ENCODE peak calls at places on chromosomes 4 and X, in four cellular contexts. P is SK-N-SH, A is psoas muscle, W is MM.1S. N is an unnamed sample.

GRCh38 chrX:70664726-70665125 is 220.1 kb downstream of the DLG3 start:
- DNase-seq in P (peak; percentile 13), A (no peak), W (peak; percentile 48), N (no peak)

GRCh38 chr4:71545168-71545567 is 206.3 kb downstream of the SLC4A4 start:
- DNase-seq in P (no peak), A (no peak), W (no peak), N (no peak)

GRCh38 chr4:166896254-166896653 is 338.0 kb downstream of the SPOCK3 start:
- DNase-seq in P (no peak), A (no peak), W (no peak), N (no peak)

GRCh38 chrX:155246748-155247147 is 17.5 kb downstream of the RAB39B start:
- DNase-seq in P (no peak), A (no peak), W (no peak), N (no peak)

GRCh38 chrX:17689971-17690409 is 47.3 kb upstream of the SCML1 start:
- DNase-seq in P (peak; percentile 61), A (no peak), W (peak; percentile 40), N (peak; percentile 80)

GRCh38 chrX:139058831-139059495 is 347.4 kb upstream of the FGF13 start:
- DNase-seq in P (no peak), A (no peak), W (no peak), N (no peak)

GRCh38 chr4:83358410-83358809 is 23.8 kb upstream of the HPSE start:
- DNase-seq in P (no peak), A (no peak), W (no peak), N (no peak)

GRCh38 chr4:124018383-124019317 is 622.1 kb downstream of the SPRY1 start:
- DNase-seq in P (peak; percentile 61), A (peak; percentile 39), W (peak; percentile 84), N (peak; percentile 10)

GRCh38 chr4:148795156-148795864 is 353.1 kb upstream of the NR3C2 start:
- DNase-seq in P (no peak), A (no peak), W (no peak), N (no peak)

GRCh38 chrX:12896935-12897334 is 9.5 kb upstream of the TLR8 start:
- DNase-seq in P (no peak), A (no peak), W (no peak), N (no peak)

GRCh38 chrX:12891167-12891566 is 15.3 kb upstream of the TLR8 start:
- DNase-seq in P (no peak), A (no peak), W (no peak), N (no peak)

GRCh38 chrX:12891915-12892506 is 14.4 kb upstream of the TLR8 start:
- DNase-seq in P (no peak), A (no peak), W (peak; percentile 75), N (no peak)

GRCh38 chrX:12895856-12896255 is 10.6 kb upstream of the TLR8 start:
- DNase-seq in P (no peak), A (no peak), W (no peak), N (no peak)

DNA sequence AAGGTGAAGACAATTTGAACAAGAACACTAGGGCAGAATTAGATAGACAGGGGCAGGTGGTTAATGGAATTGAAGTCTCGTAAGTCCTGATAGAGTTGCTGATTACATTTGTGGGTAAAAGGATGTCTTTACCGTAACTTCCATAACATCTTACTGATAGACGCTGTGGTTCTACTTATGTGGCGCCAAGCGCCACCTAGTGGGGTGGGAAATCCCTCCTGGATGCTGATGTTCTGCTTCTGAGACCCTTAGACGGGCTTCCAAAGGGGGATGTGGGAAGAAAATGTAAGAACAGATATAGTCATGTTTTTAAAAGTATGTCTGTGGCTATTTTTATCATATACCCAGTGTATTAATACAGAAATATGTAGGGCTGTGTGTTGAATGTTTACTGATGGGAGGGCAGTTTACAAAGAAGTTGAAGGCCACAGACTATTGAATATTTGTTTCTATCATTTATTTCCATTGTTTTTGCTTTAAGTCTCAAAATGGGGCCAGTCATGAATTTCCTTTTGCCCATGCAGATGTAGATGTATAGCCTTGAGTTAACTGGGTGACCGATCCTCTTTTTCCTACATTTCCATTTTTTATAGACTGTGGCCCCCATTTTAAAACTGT is 12.2 kb upstream of the TLR8 start:
- DNase-seq in P (peak; percentile 50), A (peak; percentile 16), W (peak; percentile 44), N (peak; percentile 53)
- H3K4me1 ChIP-seq in P (no peaks in the 10 kb centered on the region), A (no peaks in the 10 kb centered on the region), W (peaks cover 42% of the 10 kb centered on the region), N (no peaks in the 10 kb centered on the region)

GRCh38 chr4:20251061-20251795 is 477 bp upstream of the SLIT2 start:
- DNase-seq in P (no peak), A (no peak), W (no peak), N (no peak)

GRCh38 chr4:20251796-20252655 is at the start of gene SLIT2:
- DNase-seq in P (peak; percentile 96), A (peak; percentile 83), W (peak; percentile 87), N (peak; percentile 77)

GRCh38 chr4:20253799-20254409 is 2.2 kb downstream of the SLIT2 start:
- DNase-seq in P (peak; percentile 67), A (peak; percentile 49), W (no peak), N (no peak)

GRCh38 chr4:20253272-20253798 is 1.6 kb downstream of the SLIT2 start:
- DNase-seq in P (no peak), A (peak; percentile 10), W (no peak), N (peak; percentile 28)

DNA sequence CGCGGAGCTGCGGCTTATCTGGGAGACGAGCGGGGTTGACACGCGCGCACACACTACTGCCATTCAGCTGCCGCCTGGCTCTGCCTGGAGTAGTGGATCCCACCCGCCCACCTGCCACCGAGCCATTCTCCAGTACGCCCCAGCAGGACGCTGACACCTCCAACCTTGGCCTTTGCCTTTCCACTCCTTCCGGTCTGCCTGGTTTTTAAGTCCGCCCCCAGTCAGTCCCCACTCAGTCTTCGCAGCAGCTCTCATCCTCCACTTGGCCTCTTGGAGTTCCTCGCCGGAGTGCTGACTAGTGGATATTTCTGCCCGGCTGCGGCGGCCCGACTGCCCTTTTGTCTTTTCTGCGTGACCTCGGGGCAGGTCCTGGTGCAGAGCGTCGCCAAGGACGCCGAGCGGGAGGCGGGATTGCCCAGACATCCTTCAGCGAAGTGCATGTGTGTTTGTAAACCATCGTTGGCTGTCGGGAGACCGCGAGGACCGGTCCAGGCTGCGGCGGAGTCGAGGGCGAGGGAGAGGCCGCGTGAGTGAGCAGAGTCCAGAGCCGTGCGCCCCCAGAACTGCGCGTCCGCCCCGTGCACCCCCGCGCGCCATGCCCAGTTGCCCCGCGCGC is 1.1 kb downstream of the SLIT2 start:
- DNase-seq in P (peak; percentile 55), A (peak; percentile 40), W (peak; percentile 27), N (no peak)
- H3K4me3 ChIP-seq in P (peak overlapping the region; percentile 96), A (peak overlapping the region; percentile 77), W (peak overlapping the region; percentile 76), N (no peak overlapping the region)

GRCh38 chr4:87053064-87053693 is 118.4 kb downstream of the AFF1 start:
- DNase-seq in P (no peak), A (no peak), W (no peak), N (no peak)

GRCh38 chr4:87053802-87054767 is 119.3 kb downstream of the AFF1 start:
- DNase-seq in P (no peak), A (no peak), W (peak; percentile 49), N (no peak)

GRCh38 chr4:87054900-87055299 is 120.1 kb downstream of the AFF1 start:
- DNase-seq in P (no peak), A (no peak), W (no peak), N (no peak)

GRCh38 chr4:87056884-87057283 is 122.1 kb downstream of the AFF1 start:
- DNase-seq in P (no peak), A (no peak), W (no peak), N (peak; percentile 42)

DNA sequence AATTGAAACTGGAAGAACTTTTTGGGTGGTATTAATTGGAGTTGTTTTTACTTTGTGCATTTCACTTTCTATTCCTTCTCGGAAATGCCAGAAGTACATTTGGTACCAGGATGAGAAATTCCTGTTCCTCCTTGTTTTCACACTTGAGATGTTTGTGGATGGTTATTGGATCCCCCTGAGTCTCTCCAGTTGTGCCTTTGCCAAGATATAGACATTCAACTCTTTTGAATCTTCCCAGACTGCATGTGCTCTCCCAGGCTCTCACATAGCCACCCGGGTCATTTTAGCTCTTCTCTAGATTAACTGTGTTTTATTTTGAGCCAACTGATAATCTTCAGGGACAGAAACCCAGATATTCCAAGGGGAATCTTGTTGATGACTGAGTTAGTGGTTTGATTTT is 120.5 kb downstream of the AFF1 start:
- DNase-seq in P (no peak), A (no peak), W (no peak), N (no peak)
- H3K4me1 ChIP-seq in P (peaks cover 11% of the 10 kb centered on the region), A (peaks cover 88% of the 10 kb centered on the region), W (peaks cover 37% of the 10 kb centered on the region), N (peaks cover 42% of the 10 kb centered on the region)

DNA sequence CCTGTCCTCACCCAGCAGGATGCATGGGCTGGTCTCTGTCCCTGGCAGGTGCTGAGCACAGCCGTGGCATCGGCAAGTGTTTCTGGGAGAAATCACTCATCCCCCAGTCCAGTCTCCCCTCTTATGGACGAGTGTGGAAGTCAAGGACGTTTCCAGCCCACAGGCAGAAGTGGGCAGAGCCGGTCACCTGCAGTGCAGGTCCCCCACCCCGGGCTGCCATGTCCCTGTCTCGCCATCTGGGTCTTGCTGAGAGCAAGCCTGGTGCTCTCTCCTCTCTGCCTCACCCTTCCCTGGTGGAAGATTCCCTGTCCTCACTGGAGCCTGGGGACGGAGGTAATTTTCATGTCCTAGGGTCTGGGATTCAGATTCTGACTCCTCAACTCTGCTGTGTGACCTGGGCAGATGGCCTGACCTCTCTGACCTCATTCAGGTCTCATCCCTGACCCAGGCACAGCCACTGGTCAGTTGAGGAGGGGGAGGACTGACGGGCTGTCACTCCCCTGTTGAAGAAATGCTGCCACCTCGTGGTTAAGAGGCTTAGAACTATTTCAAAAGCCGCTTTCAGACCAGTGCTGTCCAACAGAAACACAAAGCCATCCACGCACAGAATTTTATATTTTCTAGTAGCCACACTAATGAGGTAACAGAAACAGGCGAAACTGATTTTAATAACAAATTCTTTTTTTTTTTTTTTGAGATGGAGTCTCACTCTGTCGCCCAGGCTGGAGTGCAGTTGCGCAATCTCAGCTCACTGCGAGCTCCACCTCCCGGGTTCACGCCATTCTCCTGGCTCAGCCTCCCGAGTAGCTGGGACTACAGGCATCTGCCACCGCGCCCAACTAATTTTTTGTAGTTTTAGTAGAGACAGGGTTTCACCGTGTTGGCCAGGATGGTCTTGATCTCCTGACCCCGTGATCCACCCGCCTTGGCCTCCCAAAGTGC is 1.8 kb downstream of the CPZ start:
- DNase-seq in P (peak; percentile 93), A (no peak), W (peak; percentile 63), N (peak; percentile 37)
- H3K4me3 ChIP-seq in P (no peak overlapping the region), A (no peak overlapping the region), W (no peak overlapping the region), N (no peak overlapping the region)

GRCh38 chr4:165058676-165059075 is 5.0 kb downstream of the TRIM75 start:
- DNase-seq in P (no peak), A (no peak), W (no peak), N (no peak)

GRCh38 chr4:165055601-165056000 is 1.9 kb downstream of the TRIM75 start:
- DNase-seq in P (no peak), A (no peak), W (no peak), N (no peak)

GRCh38 chr4:165048170-165048569 is 5.5 kb upstream of the TRIM75 start:
- DNase-seq in P (no peak), A (no peak), W (no peak), N (no peak)

GRCh38 chr4:165052627-165053026 is 1.0 kb upstream of the TRIM75 start:
- DNase-seq in P (no peak), A (no peak), W (no peak), N (no peak)

DNA sequence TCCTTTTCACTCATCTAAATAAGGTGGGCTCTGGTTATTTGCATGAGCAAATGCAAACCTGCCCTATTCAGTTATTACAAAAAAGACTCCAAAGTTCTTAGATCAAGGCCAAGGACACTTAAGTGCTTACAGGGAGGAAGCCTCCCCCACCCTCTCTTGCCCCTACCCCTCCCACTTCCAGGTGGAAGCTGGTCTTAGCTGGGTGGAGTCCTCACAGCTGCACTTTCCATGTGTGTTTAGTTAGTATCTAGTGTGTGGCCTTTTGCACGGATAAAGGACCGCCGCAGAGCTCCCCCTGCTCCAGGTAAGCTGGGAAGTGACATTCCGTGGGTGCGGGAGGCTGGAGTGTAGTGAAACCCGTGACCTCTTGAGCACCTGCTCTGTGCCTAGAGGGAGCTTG is at the start of gene TRIM75:
- DNase-seq in P (no peak), A (no peak), W (no peak), N (no peak)
- H3K4me1 ChIP-seq in P (no peaks in the 10 kb centered on the region), A (no peaks in the 10 kb centered on the region), W (no peaks in the 10 kb centered on the region), N (no peaks in the 10 kb centered on the region)

N was measured in mucosa of descending colon.